ENCODE peak calls at places on chromosomes 12 and 14, in nine cellular contexts. J is fibroblast of lung, X is MM.1S, I is endothelial cell of umbilical vein, Q is trophoblast cell, N is testis, U is psoas muscle, F is OCI-LY7, S is GM23338. Z is an unnamed sample. For H3K4me1, the result is how much of the 10 kb centered on the place peaks cover.

GRCh38 chr14:102196436-102197230 is 56.9 kb downstream of the WDR20 start:
- DNase-seq in J (no peak), X (no peak), I (no peak), Q (no peak), N (no peak), U (no peak), F (no peak), S (no peak), Z (no peak)

GRCh38 chr14:76293923-76294322 is 82.0 kb upstream of the ESRRB start:
- DNase-seq in J (no peak), X (no peak), I (no peak), Q (no peak), N (no peak), U (no peak), F (no peak), S (no peak), Z (peak)

GRCh38 chr14:50351016-50351415 is 38.9 kb downstream of the DMAC2L start:
- DNase-seq in J (no peak), X (no peak), I (peak), Q (no peak), N (no peak), U (no peak), F (no peak), S (no peak), Z (no peak)

GRCh38 chr12:100926669-100927248 is 132.2 kb downstream of the ANO4 start:
- DNase-seq in J (peak), X (no peak), I (peak), Q (no peak), N (peak), U (no peak), F (no peak), S (peak), Z (peak)

GRCh38 chr12:46459111-46459510 is 86.5 kb upstream of the SLC38A2 start:
- DNase-seq in J (peak), X (no peak), I (peak), Q (no peak), N (no peak), U (no peak), F (no peak), S (peak), Z (no peak)

GRCh38 chr12:62331306-62331705 is 71.1 kb downstream of the USP15 start:
- DNase-seq in J (no peak), X (no peak), I (no peak), Q (no peak), N (no peak), U (no peak), F (no peak), S (no peak), Z (no peak)

GRCh38 chr14:20684662-20685456 is 499 bp downstream of the RNASE4 start:
- DNase-seq in J (peak), X (no peak), I (no peak), Q (peak), N (peak), U (peak), F (no peak), S (peak), Z (no peak)

GRCh38 chr14:53338192-53338591 is 185.1 kb upstream of the DDHD1 start:
- DNase-seq in J (peak), X (no peak), I (no peak), Q (peak), N (no peak), U (no peak), F (no peak), S (no peak), Z (no peak)

GRCh38 chr12:28759334-28759733 is 389.7 kb upstream of the FAR2 start:
- DNase-seq in J (peak), X (no peak), I (no peak), Q (no peak), N (no peak), U (no peak), F (no peak), S (peak), Z (peak)

GRCh38 chr12:104526320-104526719 is 69.6 kb downstream of the CHST11 start:
- DNase-seq in J (no peak), X (no peak), I (no peak), Q (no peak), N (no peak), U (no peak), F (no peak), S (peak), Z (peak)

GRCh38 chr12:104524433-104524832 is 67.7 kb downstream of the CHST11 start:
- DNase-seq in J (no peak), X (no peak), I (no peak), Q (no peak), N (no peak), U (no peak), F (no peak), S (no peak), Z (no peak)

GRCh38 chr12:104524026-104524425 is 67.3 kb downstream of the CHST11 start:
- DNase-seq in J (no peak), X (no peak), I (peak), Q (no peak), N (no peak), U (no peak), F (no peak), S (no peak), Z (no peak)

GRCh38 chr12:104529130-104529874 is 72.6 kb downstream of the CHST11 start:
- DNase-seq in J (no peak), X (no peak), I (no peak), Q (peak), N (no peak), U (no peak), F (no peak), S (no peak), Z (no peak)

GRCh38 chr12:104526751-104527150 is 70.0 kb downstream of the CHST11 start:
- DNase-seq in J (no peak), X (no peak), I (no peak), Q (no peak), N (no peak), U (no peak), F (no peak), S (peak), Z (no peak)
- H3K27ac ChIP-seq in J (no peak), X (no peak), I (no peak), Q (peak), N (no peak), U (no peak), F (no peak), S (no peak), Z (peak)

DNA sequence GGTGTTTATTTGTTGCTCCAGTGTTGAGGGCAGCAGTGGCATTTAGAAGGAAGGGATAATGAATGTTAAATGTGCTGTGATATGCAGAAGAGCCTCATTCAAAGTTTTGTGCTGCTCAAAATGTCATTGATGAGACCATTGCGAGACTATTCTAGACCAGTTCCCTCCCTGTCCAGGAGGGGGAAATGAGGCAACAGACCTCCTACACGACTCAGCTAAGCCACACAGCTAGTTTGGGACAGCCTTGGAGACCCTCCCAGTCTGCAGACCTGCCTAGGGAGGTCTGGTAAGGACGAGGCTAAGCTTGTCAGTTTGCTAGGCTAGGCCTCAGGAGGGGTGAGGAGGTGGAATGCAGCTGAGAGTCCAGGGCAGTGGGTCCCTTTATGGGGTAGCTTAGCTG is 116.0 kb downstream of the NRXN3 start:
- DNase-seq in J (no peak), X (no peak), I (no peak), Q (no peak), N (no peak), U (no peak), F (no peak), S (peak), Z (peak)
- H3K4me3 ChIP-seq in J (no peak), X (no peak), I (no peak), Q (no peak), N (no peak), U (no peak), F (no peak), S (no peak), Z (no peak)

GRCh38 chr12:52371716-52372115 is 4.4 kb upstream of the KRT85 start:
- DNase-seq in J (no peak), X (no peak), I (no peak), Q (no peak), N (no peak), U (no peak), F (no peak), S (no peak), Z (no peak)
- H3K4me1 ChIP-seq in J (under half), X (under half), I (under half), Q (under half), N (under half), U (under half), F (under half), S (under half), Z (under half)

DNA sequence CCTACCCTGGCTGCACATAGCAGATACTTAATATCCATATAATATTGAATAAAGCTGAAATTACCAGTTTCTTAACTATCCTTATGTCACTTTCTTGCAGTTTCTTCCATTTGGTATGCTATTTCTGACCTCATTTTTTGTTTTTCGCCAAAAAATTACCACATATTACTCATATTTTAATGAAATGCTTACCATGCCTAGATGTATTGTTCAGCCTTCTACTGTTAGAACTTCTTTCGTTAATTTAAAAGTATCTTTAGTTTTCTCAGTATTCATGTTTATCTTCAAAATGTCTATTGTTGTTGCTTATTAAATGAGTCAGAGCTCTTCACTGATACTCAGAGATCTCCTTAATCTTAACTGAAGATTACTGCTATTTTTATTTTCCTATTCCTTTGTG is 20.5 kb downstream of the RAP1B start:
- DNase-seq in J (no peak), X (no peak), I (no peak), Q (peak), N (no peak), U (no peak), F (no peak), S (no peak), Z (no peak)
- H3K27ac ChIP-seq in J (no peak), X (no peak), I (peak), Q (no peak), N (no peak), U (no peak), F (peak), S (no peak), Z (no peak)